ENCODE peak calls at places on chromosomes 3 and 15, in four cellular contexts. C is OCI-LY7, K is fibroblast of lung, V is H9. N is an unnamed sample.

GRCh38 chr3:144104146-144104545 is 132.5 kb downstream of the DIPK2A start:
- DNase-seq in C (no peak), K (no peak), V (no peak), N (no peak)

GRCh38 chr15:64619880-64620839 is 155.2 kb downstream of the RBPMS2 start:
- DNase-seq in C (no peak), K (peak), V (no peak), N (no peak)

GRCh38 chr3:175129126-175129525 is 270.0 kb downstream of the NAALADL2 start:
- DNase-seq in C (no peak), K (peak), V (no peak), N (no peak)

GRCh38 chr3:187831125-187832051 is 86.1 kb upstream of the BCL6 start:
- DNase-seq in C (no peak), K (no peak), V (no peak), N (no peak)

GRCh38 chr15:88256261-88257230 is at the start of gene NTRK3:
- DNase-seq in C (peak), K (peak), V (peak), N (peak)

GRCh38 chr3:141776376-141776775 is 13.2 kb downstream of the GRK7 start:
- DNase-seq in C (no peak), K (no peak), V (no peak), N (no peak)

GRCh38 chr15:65101418-65101890 is 13.5 kb downstream of the UBAP1L start:
- DNase-seq in C (peak), K (peak), V (peak), N (peak)

GRCh38 chr3:377158-377561 is 180.6 kb downstream of the CHL1 start:
- DNase-seq in C (peak), K (peak), V (no peak), N (peak)

GRCh38 chr15:99385865-99386264 is 134.6 kb downstream of the LRRC28 start:
- DNase-seq in C (no peak), K (peak), V (no peak), N (no peak)

GRCh38 chr3:77248420-77248819 is 208.5 kb downstream of the ROBO2 start:
- DNase-seq in C (no peak), K (no peak), V (no peak), N (no peak)

GRCh38 chr3:197494366-197495058 is 61.3 kb downstream of the BDH1 start:
- DNase-seq in C (no peak), K (no peak), V (no peak), N (no peak)

GRCh38 chr3:150588027-150588830 is 14.9 kb upstream of the SELENOT start:
- DNase-seq in C (no peak), K (no peak), V (no peak), N (no peak)

GRCh38 chr15:68542771-68543544 is 35.8 kb upstream of the CORO2B start:
- DNase-seq in C (no peak), K (peak), V (no peak), N (no peak)

GRCh38 chr3:117589454-117589853 is 879.9 kb downstream of the TUSC7 start:
- DNase-seq in C (no peak), K (no peak), V (no peak), N (peak)

GRCh38 chr15:80036067-80036466 is 23.4 kb upstream of the ZFAND6 start:
- DNase-seq in C (no peak), K (no peak), V (no peak), N (no peak)

GRCh38 chr3:42735021-42735420 is 32.4 kb upstream of the HHATL start:
- DNase-seq in C (no peak), K (no peak), V (peak), N (no peak)

GRCh38 chr15:50228866-50229265 is 36.7 kb downstream of the HDC start:
- DNase-seq in C (no peak), K (no peak), V (no peak), N (no peak)

GRCh38 chr3:15330031-15330596 is 2.3 kb downstream of the SH3BP5 start:
- DNase-seq in C (no peak), K (peak), V (no peak), N (no peak)

GRCh38 chr15:64911317-64912186 is at the start of gene ANKDD1A:
- DNase-seq in C (peak), K (peak), V (peak), N (peak)

GRCh38 chr3:194397757-194398312 is 1.2 kb downstream of the GP5 start:
- DNase-seq in C (no peak), K (peak), V (peak), N (peak)

GRCh38 chr3:170309044-170309443 is 48.5 kb upstream of the SKIL start:
- DNase-seq in C (no peak), K (no peak), V (no peak), N (no peak)

GRCh38 chr15:64950888-64951287 is 38.8 kb downstream of the SPG21 start:
- DNase-seq in C (peak), K (no peak), V (no peak), N (no peak)

GRCh38 chr3:16523778-16524177 is 10.3 kb upstream of the RFTN1 start:
- DNase-seq in C (no peak), K (no peak), V (no peak), N (no peak)

GRCh38 chr3:197268319-197268718 is 30.1 kb downstream of the DLG1 start:
- DNase-seq in C (no peak), K (no peak), V (no peak), N (no peak)

GRCh38 chr3:39849992-39850706 is 40.7 kb downstream of the MYRIP start:
- DNase-seq in C (no peak), K (no peak), V (no peak), N (no peak)

GRCh38 chr15:74040115-74040850 is 42.1 kb downstream of the GOLGA6A start:
- DNase-seq in C (no peak), K (peak), V (peak), N (no peak)

GRCh38 chr3:160006282-160007163 is 17.9 kb downstream of the IL12A start:
- DNase-seq in C (peak), K (peak), V (peak), N (peak)

DNA sequence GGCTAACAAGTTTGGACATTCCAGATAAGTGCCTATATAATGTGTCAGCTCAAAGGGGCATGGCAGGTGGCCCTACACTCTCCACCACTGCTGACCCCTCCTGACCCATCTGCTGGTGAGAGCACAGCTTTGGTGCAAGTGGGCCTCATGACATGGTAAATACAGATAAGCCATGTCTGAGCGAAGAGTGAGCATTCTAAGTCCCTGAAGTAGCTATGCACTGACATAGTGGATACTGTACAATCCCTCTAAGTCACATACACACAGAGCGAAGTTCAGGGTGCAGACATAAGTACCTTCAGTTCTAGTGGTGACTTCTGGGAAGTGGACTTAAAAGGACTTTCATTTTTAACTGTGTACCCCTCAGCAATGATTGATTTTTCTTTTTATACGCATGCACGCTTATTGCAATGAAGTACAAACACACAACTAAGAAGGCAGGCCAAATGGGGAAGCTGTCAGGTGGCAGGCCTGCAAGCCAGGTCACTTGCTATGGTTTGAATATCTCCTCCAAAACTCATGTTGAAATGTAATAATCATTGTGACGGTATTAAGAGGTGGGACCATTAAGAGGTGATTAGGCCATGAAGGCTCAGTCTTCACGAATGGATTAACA is 41.5 kb downstream of the TBC1D2B start:
- DNase-seq in C (no peak), K (no peak), V (no peak), N (no peak)
- H3K4me2 ChIP-seq in C (peak), K (no peak), V (no peak), N (no peak)

DNA sequence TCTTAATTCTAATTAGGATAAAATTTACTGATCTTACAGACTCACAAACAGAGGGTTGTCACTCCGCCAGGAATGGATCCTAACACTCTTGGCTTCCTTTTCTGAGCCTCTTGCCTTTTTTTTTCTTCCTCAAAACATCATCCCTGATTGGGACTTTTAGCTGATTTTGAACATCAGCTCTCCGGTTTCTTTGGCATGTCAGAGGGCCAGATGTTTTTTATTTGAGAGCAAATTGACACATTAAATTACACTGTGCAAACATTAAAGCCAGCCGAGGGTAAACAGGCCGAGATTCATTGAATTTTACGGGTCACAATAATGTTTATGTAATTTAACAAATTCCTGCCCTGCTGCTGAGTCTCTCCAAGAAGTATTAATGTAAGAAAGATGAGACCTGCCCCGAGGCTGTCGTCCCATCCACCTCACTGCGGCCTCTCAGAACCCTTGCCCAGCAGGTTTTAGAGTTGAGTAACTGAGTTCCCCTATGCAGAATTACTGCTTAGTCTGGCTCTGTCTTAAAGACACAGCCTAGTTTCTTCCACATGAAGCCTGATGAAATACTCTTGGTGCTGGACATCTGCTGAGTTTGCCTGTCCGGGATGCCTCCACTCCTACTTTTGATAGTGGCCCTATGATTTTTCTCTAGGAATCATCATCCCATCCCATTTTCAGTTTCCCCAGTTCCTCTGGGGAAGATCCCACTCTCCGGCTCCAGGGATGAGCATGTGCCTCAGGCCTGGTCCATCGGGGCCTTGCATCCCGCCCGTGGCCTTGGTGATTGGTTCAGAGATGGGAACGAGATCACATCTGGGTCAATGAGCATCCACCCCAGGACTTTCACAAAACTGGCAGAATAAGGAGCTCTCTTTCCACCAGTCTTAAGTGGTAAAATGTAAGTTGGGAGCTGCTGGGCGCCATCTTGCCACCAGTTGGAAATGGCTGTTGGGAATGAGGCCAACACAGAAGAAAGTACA is 226.6 kb upstream of the TLE3 start:
- DNase-seq in C (no peak), K (peak), V (no peak), N (no peak)
- H3K4me2 ChIP-seq in C (no peak), K (peak), V (no peak), N (no peak)

GRCh38 chr15:70802629-70803028 is 39.3 kb upstream of the UACA start:
- DNase-seq in C (no peak), K (peak), V (no peak), N (no peak)
- H3K4me2 ChIP-seq in C (no peak), K (no peak), V (no peak), N (no peak)

GRCh38 chr15:39785806-39786205 is 3.2 kb upstream of the FSIP1 start:
- DNase-seq in C (no peak), K (no peak), V (no peak), N (no peak)

GRCh38 chr15:39784125-39784524 is 1.5 kb upstream of the FSIP1 start:
- DNase-seq in C (no peak), K (peak), V (no peak), N (no peak)

GRCh38 chr15:39783244-39783820 is 691 bp upstream of the FSIP1 start:
- DNase-seq in C (peak), K (no peak), V (no peak), N (peak)

GRCh38 chr15:39785139-39785538 is 2.5 kb upstream of the FSIP1 start:
- DNase-seq in C (no peak), K (no peak), V (no peak), N (no peak)

DNA sequence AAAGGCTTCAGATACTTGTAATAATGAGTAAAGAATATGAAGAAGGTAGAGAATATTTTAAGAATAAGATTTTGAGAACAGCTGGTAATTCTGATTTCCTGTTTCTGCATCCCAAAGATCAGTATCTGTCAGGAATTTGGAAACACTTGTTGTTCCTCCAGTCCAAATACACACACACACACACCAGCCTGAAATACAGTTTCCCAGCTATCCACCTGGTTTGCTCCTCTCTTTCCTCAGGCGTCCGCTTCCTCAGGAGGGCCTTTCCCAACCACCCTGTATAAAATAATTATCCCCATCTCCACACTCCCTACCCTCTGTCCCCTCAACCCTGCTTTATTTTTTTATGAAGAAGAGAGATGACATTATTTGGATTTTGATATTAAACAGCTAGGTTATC is 2.0 kb upstream of the FSIP1 start:
- DNase-seq in C (no peak), K (no peak), V (no peak), N (no peak)
- H3K4me2 ChIP-seq in C (peak), K (peak), V (no peak), N (peak)

GRCh38 chr15:89754361-89755154 is 3.5 kb upstream of the MESP1 start:
- DNase-seq in C (no peak), K (no peak), V (no peak), N (no peak)
- H3K4me2 ChIP-seq in C (no peak), K (no peak), V (no peak), N (no peak)

DNA sequence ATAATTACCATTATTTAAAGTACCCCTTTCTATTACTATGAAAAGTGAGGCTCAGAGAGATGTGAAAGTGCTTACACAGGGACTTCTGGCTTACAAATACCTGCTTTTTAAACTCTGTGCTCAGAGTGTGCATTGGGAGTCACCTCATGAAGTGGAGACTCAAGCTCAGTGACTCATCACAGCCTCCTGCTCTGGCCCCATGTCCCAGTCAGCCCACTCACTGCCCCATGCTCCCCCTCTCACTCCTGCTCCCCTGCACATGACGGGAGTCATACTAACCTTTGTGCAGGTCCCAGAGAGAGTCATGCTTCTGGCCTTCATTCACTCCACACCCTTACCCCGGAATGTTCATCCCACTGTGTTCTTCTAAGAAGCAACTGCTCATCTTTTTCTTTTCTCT is 20.2 kb downstream of the CCR1 start:
- DNase-seq in C (no peak), K (peak), V (no peak), N (no peak)
- H3K4me2 ChIP-seq in C (no peak), K (no peak), V (no peak), N (no peak)

N was measured in GM23338.